ENCODE peak calls at places on chromosomes 7 and 10, in nine cellular contexts. N is PC-3, O is keratinocyte, S is stomach, V is ovary, G is endodermal cell, T is neural progenitor cell, H is A549, W is lower lobe of right lung. J is an unnamed sample. For H3K4me1 and H3K9me3, the result is how much of the 10 kb centered on the place peaks cover.

GRCh38 chr7:120741371-120742042 is 116.4 kb downstream of the TSPAN12 start:
- DNase-seq in N (no peak), O (no peak), S (no peak), V (no peak), G (no peak), T (no peak), H (no peak), W (no peak), J (no peak)

GRCh38 chr7:117071597-117071996 is 118.3 kb downstream of the ST7 start:
- DNase-seq in N (no peak), O (no peak), S (no peak), V (no peak), G (no peak), T (no peak), H (no peak), W (no peak), J (no peak)

GRCh38 chr7:91636129-91636724 is 244.3 kb downstream of the MTERF1 start:
- DNase-seq in N (peak), O (no peak), S (no peak), V (no peak), G (peak), T (peak), H (peak), W (no peak), J (no peak)

GRCh38 chr7:135205850-135206249 is 5.5 kb downstream of the WDR91 start:
- DNase-seq in N (no peak), O (no peak), S (no peak), V (no peak), G (no peak), T (no peak), H (no peak), W (no peak), J (no peak)

GRCh38 chr7:98265841-98266271 is 13.8 kb upstream of the TECPR1 start:
- DNase-seq in N (no peak), O (no peak), S (no peak), V (no peak), G (peak), T (no peak), H (no peak), W (no peak), J (no peak)

GRCh38 chr7:46320956-46321355 is 399.9 kb upstream of the IGFBP3 start:
- DNase-seq in N (no peak), O (no peak), S (no peak), V (no peak), G (no peak), T (no peak), H (no peak), W (no peak), J (no peak)

GRCh38 chr10:24444337-24444736 is 235.4 kb downstream of the KIAA1217 start:
- DNase-seq in N (peak), O (no peak), S (no peak), V (no peak), G (no peak), T (no peak), H (no peak), W (no peak), J (no peak)

GRCh38 chr10:32412499-32412853 is 33.5 kb upstream of the CCDC7 start:
- DNase-seq in N (peak), O (no peak), S (no peak), V (no peak), G (no peak), T (no peak), H (no peak), W (no peak), J (no peak)

GRCh38 chr10:1643161-1643910 is 94.0 kb downstream of the ADARB2 start:
- DNase-seq in N (peak), O (no peak), S (no peak), V (no peak), G (peak), T (peak), H (peak), W (no peak), J (no peak)

GRCh38 chr7:155992538-155992937 is 180.3 kb upstream of the SHH start:
- DNase-seq in N (no peak), O (no peak), S (no peak), V (no peak), G (peak), T (no peak), H (no peak), W (no peak), J (peak)

GRCh38 chr7:41384418-41384817 is 318.5 kb downstream of the INHBA start:
- DNase-seq in N (no peak), O (no peak), S (no peak), V (no peak), G (no peak), T (no peak), H (no peak), W (no peak), J (no peak)

GRCh38 chr7:33981221-33981620 is 75.9 kb downstream of the BMPER start:
- DNase-seq in N (no peak), O (no peak), S (no peak), V (no peak), G (no peak), T (no peak), H (no peak), W (no peak), J (no peak)

GRCh38 chr10:34078017-34078416 is 737.1 kb downstream of the PARD3 start:
- DNase-seq in N (no peak), O (no peak), S (no peak), V (no peak), G (no peak), T (no peak), H (no peak), W (no peak), J (no peak)

DNA sequence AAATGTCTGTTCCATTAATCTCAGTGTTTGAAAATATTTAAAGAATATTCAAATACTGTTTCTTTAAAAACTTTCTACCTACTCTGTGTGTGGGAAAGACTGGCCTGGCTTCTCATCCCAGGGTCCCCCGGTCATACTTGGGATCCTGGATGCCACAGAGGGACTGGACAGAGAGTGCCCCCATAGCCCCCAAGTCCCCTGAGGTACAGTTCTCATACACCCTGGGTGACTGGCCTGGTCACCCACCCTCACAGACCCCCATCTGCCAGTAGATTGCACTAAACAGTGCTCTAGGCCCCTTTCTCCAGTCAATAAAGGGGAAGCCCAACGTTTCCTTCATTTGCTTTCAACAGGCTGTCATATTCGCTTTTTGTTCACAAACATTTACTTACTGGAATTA is 3.0 kb downstream of the TMEM273 start:
- DNase-seq in N (no peak), O (no peak), S (no peak), V (no peak), G (no peak), T (no peak), H (no peak), W (no peak), J (no peak)
- H3K4me1 ChIP-seq in N (under half), O (under half), S (under half), V (under half), G (under half), T (under half), H (under half), W (half or more), J (under half)

DNA sequence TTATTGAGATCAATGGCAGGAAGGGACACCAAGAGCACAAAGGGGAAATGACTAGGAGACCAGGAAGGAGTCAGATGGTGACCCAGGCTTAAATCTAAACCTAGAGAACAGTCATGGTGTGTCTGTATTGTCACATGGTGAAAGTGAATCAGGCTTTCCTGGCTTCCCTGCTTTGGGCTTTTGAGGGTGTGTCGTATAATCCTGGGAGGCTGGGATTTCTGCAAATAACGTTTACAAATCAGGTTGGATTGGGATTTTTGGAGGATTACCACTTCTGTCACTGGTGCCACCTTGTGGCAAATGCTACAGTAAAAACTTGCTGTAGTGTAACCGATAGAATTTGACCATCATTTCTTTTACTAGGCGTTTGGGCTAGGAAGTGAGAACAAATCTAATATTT is 502.6 kb downstream of the NRG3 start:
- DNase-seq in N (no peak), O (no peak), S (no peak), V (no peak), G (peak), T (peak), H (peak), W (no peak), J (no peak)
- TF ChIP-seq CTCF in N (no peak), O (no peak), S (no peak), V (no peak), G (peak), T (peak), H (no peak), W (peak), J (no peak)

GRCh38 chr7:92820191-92820590 is 16.2 kb downstream of the CDK6 start:
- DNase-seq in N (no peak), O (no peak), S (no peak), V (no peak), G (no peak), T (no peak), H (no peak), W (no peak), J (no peak)

GRCh38 chr7:92813390-92814024 is 22.9 kb downstream of the CDK6 start:
- DNase-seq in N (no peak), O (no peak), S (no peak), V (no peak), G (no peak), T (no peak), H (no peak), W (no peak), J (no peak)

GRCh38 chr7:92810242-92810611 is 26.1 kb downstream of the CDK6 start:
- DNase-seq in N (no peak), O (no peak), S (no peak), V (no peak), G (no peak), T (no peak), H (peak), W (no peak), J (no peak)

GRCh38 chr7:92811158-92811557 is 25.2 kb downstream of the CDK6 start:
- DNase-seq in N (no peak), O (no peak), S (no peak), V (no peak), G (no peak), T (no peak), H (no peak), W (no peak), J (no peak)

GRCh38 chr7:92815412-92815811 is 21.0 kb downstream of the CDK6 start:
- DNase-seq in N (no peak), O (no peak), S (no peak), V (no peak), G (no peak), T (no peak), H (no peak), W (no peak), J (no peak)
- H3K9me3 ChIP-seq in N (under half), O (under half), S (under half), V (under half), G (under half), T (under half), H (under half), W (under half), J (under half)

DNA sequence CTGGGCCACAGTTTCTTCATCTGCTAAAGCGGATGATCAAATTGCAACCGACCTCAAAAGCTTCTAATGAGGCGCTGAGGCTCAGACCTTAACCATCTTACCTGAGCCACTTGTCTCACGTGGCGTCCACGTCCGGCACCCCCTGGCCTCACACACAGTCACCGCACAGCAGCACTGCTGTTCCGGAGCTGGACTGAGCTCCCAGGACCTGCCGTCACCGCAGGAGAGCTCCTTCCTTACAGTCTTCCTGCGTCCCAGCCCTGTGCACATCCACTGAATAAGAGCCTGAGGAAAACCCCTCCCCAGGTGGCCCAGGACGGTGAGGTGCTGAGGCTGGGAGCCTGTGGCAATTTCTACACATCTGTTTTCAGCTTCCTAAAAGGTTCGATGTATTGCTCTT is 35.7 kb downstream of the TNS3 start:
- DNase-seq in N (no peak), O (no peak), S (no peak), V (no peak), G (no peak), T (no peak), H (no peak), W (no peak), J (no peak)
- H3K4me1 ChIP-seq in N (under half), O (under half), S (under half), V (under half), G (under half), T (under half), H (half or more), W (under half), J (under half)

DNA sequence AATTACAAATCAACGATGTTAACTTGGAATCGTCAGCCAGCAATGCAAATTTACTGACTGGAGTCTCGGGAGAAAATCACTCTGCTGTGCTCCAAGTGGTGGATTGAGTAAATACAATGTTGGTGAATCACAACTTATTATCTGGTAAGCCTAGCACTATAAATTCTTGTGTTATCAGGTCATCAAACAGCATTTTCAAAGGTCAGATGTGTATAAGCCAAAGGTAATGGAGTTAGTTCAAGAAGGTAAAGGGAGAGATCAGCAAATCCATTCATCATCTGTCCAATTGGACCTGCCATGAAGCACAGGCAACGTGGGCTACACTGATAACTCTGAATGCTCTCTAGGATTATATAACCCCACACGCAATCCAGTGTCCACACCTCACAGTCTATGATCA is 13.9 kb downstream of the CUBN start:
- DNase-seq in N (peak), O (peak), S (no peak), V (no peak), G (no peak), T (no peak), H (peak), W (no peak), J (no peak)
- TF ChIP-seq CTCF in N (peak), O (no peak), S (no peak), V (no peak), G (peak), T (no peak), H (no peak), W (no peak), J (no peak)

J was measured in CD8-positive, alpha-beta T cell.